ENCODE peak calls at places on chromosomes 6 and 20, in six cellular contexts. E is ELF-1; L is CD8-positive, alpha-beta memory T cell; S is Daoy; H is heart right ventricle; J is GM04504. Y is an unnamed sample.

GRCh38 chr6:21115111-21115510 is 478.4 kb upstream of the SOX4 start:
- DNase-seq in J (peak; percentile 25), E (no peak), S (peak; percentile 33), H (peak; percentile 9), L (no peak), Y (peak; percentile 65)

GRCh38 chr6:153003294-153003645 is 761 bp upstream of the MTRF1L start:
- DNase-seq in S (no peak), J (no peak), H (peak; percentile 5), E (no peak), L (no peak), Y (no peak)

GRCh38 chr6:67630146-67630545 is 1004.9 kb upstream of the ADGRB3 start:
- DNase-seq in S (no peak), L (no peak), H (no peak), J (no peak), E (no peak), Y (peak; percentile 2)

GRCh38 chr6:139172567-139172966 is 37.7 kb downstream of the HECA start:
- DNase-seq in J (no peak), E (no peak), L (no peak), H (no peak), S (no peak), Y (no peak)

GRCh38 chr6:166515072-166515810 is 71.2 kb downstream of the RAMACL start:
- DNase-seq in S (peak; percentile 77), J (peak; percentile 76), H (no peak), E (no peak), L (no peak), Y (peak; percentile 85)

GRCh38 chr20:30985386-30985785 is 272.1 kb upstream of the DEFB115 start:
- DNase-seq in S (no peak), E (no peak), J (no peak), L (no peak), H (no peak), Y (no peak)

GRCh38 chr20:17822039-17822438 is 122.3 kb downstream of the BANF2 start:
- DNase-seq in J (peak; percentile 62), H (no peak), S (no peak), L (no peak), E (no peak), Y (peak; percentile 30)

GRCh38 chr6:26104457-26105108 is 17.4 kb downstream of the HFE start:
- DNase-seq in H (no peak), E (peak; percentile 76), S (peak; percentile 33), J (no peak), L (no peak), Y (no peak)

GRCh38 chr20:33687370-33687915 is 1.3 kb upstream of the E2F1 start:
- DNase-seq in S (peak; percentile 78), L (no peak), J (no peak), E (no peak), H (no peak), Y (peak; percentile 64)

GRCh38 chr6:7917729-7918128 is 7.1 kb upstream of the TXNDC5 start:
- DNase-seq in S (no peak), J (no peak), E (no peak), H (no peak), L (no peak), Y (no peak)

GRCh38 chr6:34161857-34162515 is 16.1 kb upstream of the GRM4 start:
- DNase-seq in S (no peak), E (no peak), L (no peak), H (no peak), J (no peak), Y (no peak)

GRCh38 chr6:32852018-32852843 is 1.3 kb downstream of the TAP1 start:
- DNase-seq in J (no peak), S (peak; percentile 36), E (no peak), H (peak; percentile 52), L (no peak), Y (peak; percentile 26)

GRCh38 chr20:19699132-19699971 is 58.7 kb upstream of the RIN2 start:
- DNase-seq in J (peak; percentile 39), S (peak; percentile 64), L (no peak), E (no peak), H (no peak), Y (peak; percentile 98)

GRCh38 chr20:14331671-14332070 is 5.7 kb downstream of the FLRT3 start:
- DNase-seq in H (no peak), E (no peak), S (no peak), J (no peak), L (no peak), Y (no peak)

GRCh38 chr6:2028457-2029038 is 216.9 kb downstream of the GMDS start:
- DNase-seq in J (peak; percentile 38), L (no peak), S (no peak), E (no peak), H (no peak), Y (no peak)

GRCh38 chr6:43740321-43740960 is 29.6 kb upstream of the VEGFA start:
- DNase-seq in J (no peak), L (no peak), E (peak; percentile 56), H (no peak), S (no peak), Y (no peak)

GRCh38 chr6:28258877-28259777 is at the start of gene NKAPL:
- DNase-seq in S (no peak), J (no peak), L (peak; percentile 33), E (no peak), H (peak; percentile 86), Y (no peak)

GRCh38 chr6:111872521-111873177 is 603 bp downstream of the FYN start:
- DNase-seq in L (peak; percentile 66), J (no peak), H (no peak), E (peak; percentile 67), S (no peak), Y (no peak)

GRCh38 chr6:35049885-35050284 is 91.3 kb downstream of the TCP11 start:
- DNase-seq in E (no peak), H (peak; percentile 72), J (no peak), S (peak; percentile 29), L (no peak), Y (peak; percentile 89)

GRCh38 chr6:6399568-6399967 is 79.1 kb upstream of the F13A1 start:
- DNase-seq in S (no peak), J (no peak), E (no peak), L (no peak), H (no peak), Y (no peak)

GRCh38 chr6:136092897-136093296 is 157.2 kb downstream of the MTFR2 start:
- DNase-seq in H (no peak), J (no peak), E (no peak), L (no peak), S (no peak), Y (no peak)

GRCh38 chr6:97322811-97323210 is 39.8 kb upstream of the MMS22L start:
- DNase-seq in E (no peak), H (no peak), S (no peak), J (peak; percentile 36), L (no peak), Y (peak; percentile 19)

GRCh38 chr6:107641500-107641931 is 151.6 kb downstream of the SOBP start:
- DNase-seq in L (no peak), J (no peak), S (no peak), H (peak; percentile 69), E (no peak), Y (no peak)

GRCh38 chr6:119334535-119335264 is 14.9 kb downstream of the MAN1A1 start:
- DNase-seq in H (no peak), J (no peak), E (no peak), L (no peak), S (no peak), Y (no peak)

GRCh38 chr6:73666393-73666792 is 12.6 kb upstream of the SLC17A5 start:
- DNase-seq in L (no peak), S (no peak), J (no peak), H (no peak), E (no peak), Y (no peak)

GRCh38 chr6:142935553-142936517 is 9.1 kb downstream of the HIVEP2 start:
- DNase-seq in L (no peak), E (no peak), J (no peak), H (no peak), S (no peak), Y (no peak)

GRCh38 chr20:21521596-21522478 is 8.0 kb upstream of the NKX2-2 start:
- DNase-seq in H (no peak), E (no peak), S (no peak), J (no peak), L (no peak), Y (no peak)

GRCh38 chr6:26312501-26313390 is 52.3 kb upstream of the BTN3A2 start:
- DNase-seq in L (peak; percentile 86), E (peak; percentile 94), J (no peak), H (peak; percentile 83), S (peak; percentile 95), Y (peak; percentile 87)

GRCh38 chr6:156880913-156881312 is 103.7 kb downstream of the ARID1B start:
- DNase-seq in E (peak; percentile 64), S (no peak), H (no peak), L (no peak), J (no peak), Y (no peak)

GRCh38 chr20:33137195-33137594 is 30.8 kb upstream of the BPIFA2 start:
- DNase-seq in J (no peak), L (no peak), E (no peak), S (no peak), H (no peak), Y (no peak)